ENCODE peak calls at places on chromosomes 12 and 14, in ten cellular contexts. E is ovary, U is A549, P is H1, W is HepG2, Z is sigmoid colon, R is SK-N-SH, C is esophagus muscularis mucosa, I is transverse colon, G is stomach. L is an unnamed sample.

GRCh38 chr12:110754101-110754793 is 11.6 kb upstream of the PPP1CC start:
- DNase-seq in E (no peak), U (no peak), P (no peak), W (no peak), Z (peak; percentile 72), R (no peak), C (no peak), I (no peak), G (no peak), L (no peak)

GRCh38 chr12:47942327-47943230 is 20.8 kb upstream of the TMEM106C start:
- DNase-seq in E (peak; percentile 39), U (no peak), P (peak; percentile 93), W (peak; percentile 6), Z (peak; percentile 58), R (peak; percentile 86), C (no peak), I (no peak), G (peak; percentile 55), L (no peak)

GRCh38 chr14:67413806-67414769 is 2.1 kb upstream of the PLEK2 start:
- DNase-seq in E (no peak), U (peak; percentile 73), P (no peak), W (peak; percentile 24), Z (peak; percentile 41), R (no peak), C (no peak), I (no peak), G (no peak), L (no peak)

GRCh38 chr12:53951577-53952334 is 2.9 kb upstream of the HOXC12 start:
- DNase-seq in E (no peak), U (no peak), P (peak; percentile 69), W (no peak), Z (no peak), R (no peak), C (no peak), I (no peak), G (no peak), L (no peak)

GRCh38 chr14:90456551-90456950 is 59.7 kb downstream of the CALM1 start:
- DNase-seq in E (no peak), U (no peak), P (no peak), W (no peak), Z (no peak), R (no peak), C (no peak), I (no peak), G (no peak), L (no peak)

GRCh38 chr12:132492522-132492921 is 2.6 kb downstream of the FBRSL1 start:
- DNase-seq in E (peak; percentile 19), U (no peak), P (no peak), W (no peak), Z (no peak), R (no peak), C (no peak), I (peak; percentile 35), G (no peak), L (no peak)

GRCh38 chr14:61150851-61151250 is 130.3 kb downstream of the TMEM30B start:
- DNase-seq in E (no peak), U (no peak), P (no peak), W (no peak), Z (no peak), R (no peak), C (peak; percentile 19), I (no peak), G (no peak), L (no peak)

GRCh38 chr14:71686677-71687076 is 245.6 kb upstream of the RGS6 start:
- DNase-seq in E (peak; percentile 44), U (no peak), P (no peak), W (no peak), Z (peak; percentile 78), R (no peak), C (no peak), I (no peak), G (no peak), L (peak; percentile 32)

GRCh38 chr14:61498811-61499210 is 177.4 kb downstream of the PRKCH start:
- DNase-seq in E (no peak), U (no peak), P (no peak), W (no peak), Z (no peak), R (no peak), C (no peak), I (no peak), G (no peak), L (no peak)

GRCh38 chr12:25130741-25131188 is 64.2 kb downstream of the DNAI7 start:
- DNase-seq in E (no peak), U (peak; percentile 21), P (no peak), W (peak; percentile 31), Z (no peak), R (peak; percentile 33), C (no peak), I (no peak), G (no peak), L (no peak)

GRCh38 chr12:22738945-22739344 is 114.0 kb downstream of the ETNK1 start:
- DNase-seq in E (no peak), U (no peak), P (no peak), W (no peak), Z (no peak), R (no peak), C (no peak), I (no peak), G (no peak), L (no peak)

GRCh38 chr12:20450591-20450990 is 82.3 kb downstream of the PDE3A start:
- DNase-seq in E (no peak), U (no peak), P (no peak), W (no peak), Z (no peak), R (no peak), C (no peak), I (no peak), G (no peak), L (no peak)

GRCh38 chr14:20197459-20197858 is 6.8 kb downstream of the OR11G2 start:
- DNase-seq in E (no peak), U (no peak), P (no peak), W (no peak), Z (no peak), R (no peak), C (no peak), I (no peak), G (no peak), L (no peak)

GRCh38 chr14:55698051-55698450 is 118.0 kb downstream of the KTN1 start:
- DNase-seq in E (no peak), U (peak; percentile 8), P (no peak), W (no peak), Z (no peak), R (no peak), C (peak; percentile 29), I (peak; percentile 59), G (no peak), L (no peak)

GRCh38 chr14:80629606-80630005 is 311.9 kb downstream of the CEP128 start:
- DNase-seq in E (no peak), U (no peak), P (no peak), W (no peak), Z (no peak), R (no peak), C (no peak), I (no peak), G (no peak), L (no peak)

GRCh38 chr14:32225378-32225920 is 22.4 kb upstream of the RNU6-8 start:
- DNase-seq in E (no peak), U (no peak), P (no peak), W (no peak), Z (no peak), R (no peak), C (no peak), I (no peak), G (no peak), L (no peak)

GRCh38 chr12:82608706-82609105 is 78.0 kb upstream of the TMTC2 start:
- DNase-seq in E (no peak), U (no peak), P (no peak), W (no peak), Z (no peak), R (no peak), C (no peak), I (no peak), G (no peak), L (no peak)

GRCh38 chr14:104228716-104229620 is 90.6 kb downstream of the KIF26A start:
- DNase-seq in E (peak; percentile 14), U (no peak), P (no peak), W (no peak), Z (no peak), R (no peak), C (no peak), I (peak; percentile 8), G (no peak), L (no peak)
- H3K9me3 ChIP-seq in E (no peaks in the 10 kb centered on the region), U (peaks cover 9% of the 10 kb centered on the region), P (peaks cover 11% of the 10 kb centered on the region), W (peaks cover 27% of the 10 kb centered on the region), Z (no peaks in the 10 kb centered on the region), R (no peaks in the 10 kb centered on the region), C (peaks cover 18% of the 10 kb centered on the region), I (peaks cover 2% of the 10 kb centered on the region), G (peaks cover 6% of the 10 kb centered on the region), L (no peaks in the 10 kb centered on the region)

GRCh38 chr12:116698131-116698495 is 39.8 kb downstream of the SPRING1 start:
- DNase-seq in E (no peak), U (no peak), P (no peak), W (no peak), Z (no peak), R (no peak), C (no peak), I (no peak), G (no peak), L (no peak)
- TF ChIP-seq EP300 in E (no peak), U (no peak), P (no peak), W (no peak), Z (no peak), R (no peak), C (no peak), I (no peak), G (no peak), L (no peak)

DNA sequence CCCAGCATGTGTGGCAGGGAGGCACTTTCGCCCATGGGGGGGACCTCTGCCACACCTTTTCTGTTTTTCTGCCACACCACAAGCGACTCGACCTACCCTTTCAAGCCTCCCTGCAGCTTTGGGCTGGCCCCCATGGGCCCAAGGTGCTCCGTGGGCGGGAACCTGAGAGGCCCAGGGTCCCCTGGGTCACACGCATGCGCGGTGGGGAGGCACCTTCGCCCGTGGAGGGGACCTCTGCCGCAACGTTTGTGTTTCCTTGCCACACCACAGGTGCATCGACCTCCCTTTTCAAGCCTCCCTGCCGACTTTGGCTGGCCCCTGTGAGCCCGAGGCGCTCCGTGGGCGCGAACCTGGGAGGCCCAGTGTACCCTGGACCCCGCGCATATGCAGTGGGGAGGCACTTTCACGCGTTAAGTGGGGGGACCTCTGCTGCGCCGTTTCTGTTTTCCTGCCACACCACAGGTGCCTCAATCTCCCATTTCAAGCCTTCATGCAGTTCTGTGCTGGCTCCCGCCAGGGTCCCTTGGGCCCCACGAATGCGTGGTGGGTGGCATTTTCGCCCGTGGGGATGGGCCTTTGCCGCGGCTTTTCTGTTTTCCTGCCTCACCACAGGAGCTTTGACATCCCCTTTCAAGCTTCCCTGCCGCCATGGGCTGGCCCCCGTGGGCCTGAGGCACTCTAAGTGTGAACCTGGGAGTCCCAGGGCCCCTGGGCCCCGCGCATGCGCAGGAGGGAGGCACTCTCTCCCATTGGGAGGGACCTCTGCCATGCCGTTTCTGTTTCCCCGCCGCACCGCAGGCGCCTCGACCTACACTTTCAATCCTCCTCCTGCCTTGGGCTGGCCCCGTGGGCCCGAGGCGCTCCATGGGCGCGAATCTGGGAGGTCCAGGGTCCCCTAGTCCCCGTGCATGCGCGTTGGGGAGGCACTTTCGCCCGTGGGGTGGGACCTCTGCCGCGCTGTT is 332.2 kb downstream of the ALG10 start:
- DNase-seq in E (no peak), U (peak; percentile 67), P (no peak), W (no peak), Z (no peak), R (peak; percentile 62), C (no peak), I (no peak), G (no peak), L (no peak)
- H3K9me3 ChIP-seq in E (no peaks in the 10 kb centered on the region), U (no peaks in the 10 kb centered on the region), P (peaks cover 100% of the 10 kb centered on the region), W (no peaks in the 10 kb centered on the region), Z (peaks cover 4% of the 10 kb centered on the region), R (no peaks in the 10 kb centered on the region), C (peaks cover 82% of the 10 kb centered on the region), I (peaks cover 19% of the 10 kb centered on the region), G (peaks cover 11% of the 10 kb centered on the region), L (peaks cover 99% of the 10 kb centered on the region)

GRCh38 chr12:122064034-122064777 is 14.3 kb upstream of the MLXIP start:
- DNase-seq in E (peak; percentile 92), U (peak; percentile 89), P (peak; percentile 87), W (peak; percentile 97), Z (peak; percentile 99), R (peak; percentile 92), C (peak; percentile 95), I (peak; percentile 88), G (peak; percentile 64), L (peak; percentile 41)
- TF ChIP-seq EP300 in E (no peak), U (no peak), P (no peak), W (peak; percentile 1), Z (peak; percentile 53), R (no peak), C (no peak), I (no peak), G (no peak), L (no peak)